ENCODE peak calls at places on chromosomes 11 and 22, in nine cellular contexts. S is upper lobe of right lung; L is cardiac fibroblast; A is NCI-H1417 treated with DMSO at 0.1 percent for 48 hours; F is Peyer's patch; W is H1; O is GM12891; Y is stimulated activated CD4-positive, alpha-beta T cell treated with anti-CD3 and anti-CD28 coated beads, Interleukin-2, amount 100 ng/mL, for 24 hours; P is effector CD4-positive, alpha-beta T cell. R is an unnamed sample.

GRCh38 chr11:11396290-11397042 is 43.4 kb upstream of the CSNK2A3 start:
- DNase-seq in O (no peak), P (no peak), W (no peak), F (no peak), L (peak; percentile 90), Y (no peak), S (no peak), A (no peak), R (no peak)

GRCh38 chr11:86486261-86487030 is 111.8 kb downstream of the CCDC81 start:
- DNase-seq in F (no peak), W (no peak), S (no peak), L (no peak), P (no peak), Y (no peak), O (no peak), A (no peak), R (no peak)

GRCh38 chr11:34356130-34356529 is 1.7 kb downstream of the ABTB2 start:
- DNase-seq in A (no peak), L (no peak), O (no peak), S (no peak), Y (no peak), F (no peak), W (no peak), P (no peak), R (no peak)

GRCh38 chr22:43550024-43550620 is 138.3 kb downstream of the MPPED1 start:
- DNase-seq in L (no peak), Y (no peak), W (peak; percentile 44), O (no peak), F (no peak), S (no peak), A (no peak), P (no peak), R (no peak)

GRCh38 chr11:122140535-122140934 is 24.5 kb upstream of the BLID start:
- DNase-seq in O (no peak), W (no peak), S (no peak), P (no peak), F (no peak), L (peak; percentile 89), A (no peak), Y (no peak), R (no peak)

GRCh38 chr22:25120093-25120561 is 79.5 kb upstream of the CRYBB3 start:
- DNase-seq in P (no peak), Y (no peak), A (no peak), O (no peak), F (no peak), S (peak; percentile 67), W (no peak), L (no peak), R (no peak)

GRCh38 chr11:14132312-14132711 is 169.8 kb downstream of the SPON1 start:
- DNase-seq in L (no peak), O (no peak), Y (no peak), W (no peak), A (no peak), F (no peak), P (no peak), S (no peak), R (no peak)

GRCh38 chr11:130122141-130122575 is 37.4 kb upstream of the ST14 start:
- DNase-seq in W (no peak), O (no peak), S (no peak), Y (peak; percentile 29), F (no peak), A (no peak), L (peak; percentile 40), P (no peak), R (no peak)

GRCh38 chr11:71240865-71241691 is 11.3 kb downstream of the SHANK2 start:
- DNase-seq in L (peak; percentile 82), A (no peak), O (no peak), P (no peak), W (no peak), S (peak; percentile 73), F (no peak), Y (no peak), R (peak; percentile 72)

GRCh38 chr22:17597217-17597616 is 31.3 kb downstream of the ATP6V1E1 start:
- DNase-seq in L (no peak), F (no peak), P (no peak), S (no peak), O (no peak), Y (no peak), W (no peak), A (no peak), R (no peak)

GRCh38 chr11:117932426-117932825 is 3.2 kb upstream of the TMPRSS13 start:
- DNase-seq in L (no peak), W (no peak), A (no peak), P (no peak), F (peak; percentile 30), Y (no peak), S (no peak), O (no peak), R (no peak)

GRCh38 chr11:63879598-63879997 is 37.4 kb downstream of the RCOR2 start:
- DNase-seq in O (no peak), A (no peak), Y (no peak), W (no peak), S (no peak), P (no peak), L (no peak), F (no peak), R (no peak)